ENCODE peak calls at places on chromosomes 3 and 15, in ten cellular contexts. B, T, D, Z, V, R, F, M, S and U are unnamed samples.

GRCh38 chr3:181487236-181487978 is 224.3 kb upstream of the SOX2 start:
- DNase-seq in B (no peak), T (no peak), D (no peak), Z (no peak), V (no peak), R (no peak), F (no peak), M (no peak), S (no peak), U (no peak)

GRCh38 chr3:42830437-42831320 is 21.4 kb downstream of the ACKR2 start:
- DNase-seq in B (peak; percentile 69), T (no peak), D (peak; percentile 23), Z (no peak), V (no peak), R (no peak), F (no peak), M (no peak), S (no peak), U (peak; percentile 39)

GRCh38 chr15:49428392-49429095 is 5.5 kb downstream of the FGF7 start:
- DNase-seq in B (no peak), T (no peak), D (no peak), Z (no peak), V (no peak), R (no peak), F (no peak), M (no peak), S (no peak), U (peak; percentile 94)

GRCh38 chr3:139113231-139113749 is 68.6 kb upstream of the PRR23C start:
- DNase-seq in B (peak; percentile 34), T (no peak), D (peak; percentile 51), Z (no peak), V (no peak), R (no peak), F (no peak), M (peak; percentile 19), S (no peak), U (no peak)

GRCh38 chr3:28349397-28350000 is 875 bp upstream of the AZI2 start:
- DNase-seq in B (no peak), T (no peak), D (no peak), Z (no peak), V (peak; percentile 26), R (peak; percentile 19), F (no peak), M (no peak), S (no peak), U (no peak)

GRCh38 chr3:66991478-66991877 is 6.6 kb upstream of the KBTBD8 start:
- DNase-seq in B (peak; percentile 56), T (peak; percentile 29), D (peak; percentile 75), Z (no peak), V (peak; percentile 73), R (no peak), F (no peak), M (no peak), S (no peak), U (peak; percentile 71)

GRCh38 chr15:69595009-69595825 is 142.6 kb downstream of the RPLP1 start:
- DNase-seq in B (peak; percentile 30), T (no peak), D (peak; percentile 85), Z (no peak), V (no peak), R (no peak), F (no peak), M (peak; percentile 92), S (no peak), U (peak; percentile 15)

GRCh38 chr3:71087109-71088018 is 496.2 kb downstream of the FOXP1 start:
- DNase-seq in B (peak; percentile 54), T (no peak), D (peak; percentile 63), Z (peak; percentile 41), V (no peak), R (no peak), F (no peak), M (no peak), S (peak; percentile 69), U (peak; percentile 72)

GRCh38 chr3:143328459-143328858 is 208.9 kb downstream of the CHST2 start:
- DNase-seq in B (no peak), T (peak; percentile 42), D (no peak), Z (no peak), V (no peak), R (no peak), F (no peak), M (no peak), S (no peak), U (no peak)

GRCh38 chr15:68666120-68666811 is 87.5 kb downstream of the CORO2B start:
- DNase-seq in B (no peak), T (no peak), D (no peak), Z (no peak), V (no peak), R (no peak), F (no peak), M (peak; percentile 44), S (no peak), U (no peak)